ENCODE peak calls at places on chromosomes 5 and 9, in five cellular contexts. L, Y, F, D and C are unnamed samples.

GRCh38 chr5:180098991-180099732 is 27.6 kb upstream of the RNF130 start:
- DNase-seq in F (no peak), D (no peak), L (no peak), Y (no peak), C (no peak)

GRCh38 chr9:114025196-114025753 is 52.8 kb downstream of the AMBP start:
- DNase-seq in D (no peak), L (no peak), Y (peak; percentile 23), F (no peak), C (no peak)

GRCh38 chr5:1351156-1351555 is 6.3 kb upstream of the CLPTM1L start:
- DNase-seq in D (no peak), L (no peak), Y (no peak), F (no peak), C (no peak)

GRCh38 chr5:33685873-33686550 is 205.8 kb downstream of the ADAMTS12 start:
- DNase-seq in D (no peak), F (no peak), Y (peak; percentile 50), L (no peak), C (no peak)

GRCh38 chr9:14661421-14662059 is 31.7 kb downstream of the ZDHHC21 start:
- DNase-seq in L (peak; percentile 32), D (no peak), Y (no peak), F (peak; percentile 63), C (no peak)

GRCh38 chr5:59798862-59799667 is 94.5 kb downstream of the PDE4D start:
- DNase-seq in D (no peak), F (peak; percentile 56), Y (no peak), L (no peak), C (peak; percentile 32)

GRCh38 chr9:126614455-126615248 is 924 bp downstream of the LMX1B start:
- DNase-seq in L (peak; percentile 68), D (no peak), F (no peak), Y (peak; percentile 56), C (no peak)

GRCh38 chr5:178740926-178741325 is 10.5 kb upstream of the ZNF354A start:
- DNase-seq in D (no peak), Y (no peak), F (no peak), L (no peak), C (no peak)

GRCh38 chr5:101429241-101429640 is 526.2 kb upstream of the ST8SIA4 start:
- DNase-seq in D (no peak), F (peak; percentile 41), Y (no peak), L (no peak), C (no peak)

GRCh38 chr5:74870299-74871067 is 4.3 kb upstream of the FAM169A start:
- DNase-seq in L (no peak), D (no peak), Y (no peak), F (no peak), C (no peak)

GRCh38 chr9:90189306-90189705 is 453.3 kb downstream of the DIRAS2 start:
- DNase-seq in D (no peak), Y (no peak), L (peak; percentile 42), F (no peak), C (no peak)

GRCh38 chr9:123373941-123374340 is 17.9 kb downstream of the CRB2 start:
- DNase-seq in L (peak; percentile 45), F (no peak), D (no peak), Y (peak; percentile 67), C (no peak)

GRCh38 chr9:115296831-115297565 is 179.0 kb upstream of the TNC start:
- DNase-seq in L (no peak), D (no peak), F (no peak), Y (peak; percentile 45), C (no peak)

GRCh38 chr5:38752622-38753021 is 93.2 kb upstream of the OSMR start:
- DNase-seq in F (no peak), Y (no peak), L (no peak), D (no peak), C (no peak)

GRCh38 chr5:20575515-20575914 is 587.5 kb upstream of the CDH18 start:
- DNase-seq in F (no peak), D (no peak), L (no peak), Y (no peak), C (no peak)

GRCh38 chr9:21931428-21931827 is 62.8 kb downstream of the CDKN2A start:
- DNase-seq in F (peak; percentile 27), D (no peak), Y (no peak), L (no peak), C (no peak)

GRCh38 chr5:37598665-37599064 is 219.5 kb downstream of the WDR70 start:
- DNase-seq in L (no peak), F (no peak), Y (no peak), D (no peak), C (no peak)

GRCh38 chr5:54997081-54997480 is 11.7 kb upstream of the ESM1 start:
- DNase-seq in Y (no peak), F (no peak), L (no peak), D (no peak), C (no peak)

GRCh38 chr5:96463106-96463505 is 30.1 kb upstream of the PCSK1 start:
- DNase-seq in D (no peak), F (no peak), Y (no peak), L (no peak), C (no peak)

GRCh38 chr9:125784286-125785049 is 37.3 kb downstream of the PBX3 start:
- DNase-seq in L (no peak), D (no peak), Y (no peak), F (peak; percentile 77), C (no peak)

GRCh38 chr5:2168601-2169416 is 286.1 kb upstream of the IRX4 start:
- DNase-seq in F (no peak), L (no peak), Y (no peak), D (no peak), C (no peak)

GRCh38 chr5:4661851-4662250 is 478.3 kb upstream of the ADAMTS16 start:
- DNase-seq in F (no peak), Y (no peak), D (no peak), L (no peak), C (no peak)

GRCh38 chr5:43073597-43074546 is 33.8 kb upstream of the ANXA2R start:
- DNase-seq in L (peak; percentile 64), Y (peak; percentile 53), D (peak; percentile 29), F (peak; percentile 65), C (peak; percentile 63)

GRCh38 chr5:142824391-142824790 is 54.2 kb downstream of the ARHGAP26 start:
- DNase-seq in F (no peak), Y (no peak), D (no peak), L (no peak), C (no peak)

GRCh38 chr5:40441733-40442132 is 238.0 kb upstream of the PTGER4 start:
- DNase-seq in L (no peak), F (no peak), D (no peak), Y (no peak), C (peak; percentile 82)

GRCh38 chr5:123549256-123549904 is 37.4 kb downstream of the CSNK1G3 start:
- DNase-seq in D (no peak), F (no peak), L (peak; percentile 38), Y (no peak), C (peak; percentile 84)

GRCh38 chr5:93577807-93578178 is 3.2 kb downstream of the NR2F1-AS1 start:
- DNase-seq in D (no peak), F (no peak), Y (no peak), L (no peak), C (no peak)

GRCh38 chr5:116806879-116807278 is 232.3 kb upstream of the SEMA6A start:
- DNase-seq in L (no peak), F (no peak), D (no peak), Y (no peak), C (no peak)

GRCh38 chr5:25568989-25569625 is 924.3 kb upstream of the CDH10 start:
- DNase-seq in F (no peak), D (no peak), Y (peak; percentile 23), L (no peak), C (no peak)

GRCh38 chr5:168360521-168361285 is 69.3 kb downstream of the WWC1 start:
- DNase-seq in Y (no peak), F (no peak), D (no peak), L (no peak), C (no peak)

DNA sequence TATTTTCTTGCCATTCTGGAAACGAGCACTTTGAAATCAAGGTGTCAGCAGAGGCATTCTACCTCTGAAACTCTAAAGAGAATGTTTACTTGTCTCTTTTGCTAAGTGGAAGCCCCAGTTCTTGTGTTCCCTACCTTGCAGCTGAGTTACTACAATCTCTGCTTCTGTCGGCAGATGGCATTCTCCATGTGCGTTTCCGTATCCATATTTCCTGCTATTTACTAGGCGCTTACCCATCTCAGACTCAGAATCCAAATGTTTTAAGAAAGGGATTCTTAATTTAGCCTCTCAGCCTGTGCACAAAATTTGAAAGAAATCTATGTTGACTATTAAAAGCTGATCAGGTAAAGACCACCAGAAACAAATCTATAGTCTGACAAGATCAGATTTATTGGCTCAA is 221.3 kb upstream of the FTMT start:
- DNase-seq in Y (no peak), F (peak; percentile 1), L (no peak), D (no peak), C (no peak)
- TF ChIP-seq CTCF in Y (peak; percentile 32), F (no peak), L (no peak), D (no peak), C (no peak)

GRCh38 chr5:153480401-153480800 is 10.1 kb upstream of the GRIA1 start:
- DNase-seq in L (peak; percentile 62), F (peak; percentile 88), Y (no peak), D (no peak), C (no peak)

DNA sequence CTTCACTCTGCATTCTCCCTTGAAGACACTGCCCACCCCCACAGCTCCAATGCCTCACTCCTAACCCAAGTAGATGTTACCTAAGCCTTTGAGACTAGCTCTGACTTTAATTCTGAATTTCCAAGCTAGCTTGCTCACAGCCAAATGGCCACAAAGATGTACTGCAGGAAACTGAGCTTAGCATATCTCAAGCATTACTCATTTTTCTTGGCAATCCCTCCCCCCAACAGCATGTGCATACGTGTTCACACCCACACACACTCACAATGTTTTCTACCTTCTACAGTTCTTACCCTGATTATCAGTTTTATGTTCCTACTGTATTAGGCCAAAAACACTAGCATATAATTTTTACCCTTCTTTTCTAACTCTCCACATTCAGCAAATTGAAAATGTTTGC is 13.7 kb upstream of the GRIA1 start:
- DNase-seq in F (peak; percentile 93), L (no peak), D (no peak), Y (no peak), C (no peak)
- TF ChIP-seq CTCF in F (peak; percentile 54), L (no peak), D (peak; percentile 17), Y (peak; percentile 30), C (no peak)

DNA sequence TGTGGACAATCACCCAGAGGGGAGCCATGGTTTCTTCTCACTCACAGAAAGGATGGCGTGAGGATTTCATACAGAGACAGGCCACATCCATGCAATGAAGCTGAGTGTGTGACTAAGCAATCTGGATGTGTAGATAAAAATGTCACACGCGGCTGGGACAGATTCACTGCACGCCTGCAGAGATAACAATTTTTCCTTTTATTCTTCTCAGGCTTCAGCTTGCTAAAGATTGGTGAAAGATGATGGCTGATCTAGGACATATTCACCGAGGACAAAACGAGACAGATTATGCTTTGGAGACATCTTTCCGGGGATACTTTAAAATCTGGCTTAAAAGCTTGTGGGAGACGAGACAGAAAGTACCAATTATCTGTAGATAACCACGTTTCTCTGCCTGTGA is 313.9 kb upstream of the TRPC7 start:
- DNase-seq in F (no peak), Y (no peak), L (no peak), D (no peak), C (no peak)
- TF ChIP-seq CTCF in F (no peak), Y (no peak), L (no peak), D (no peak), C (no peak)

GRCh38 chr5:90135979-90136378 is 273.6 kb downstream of the CETN3 start:
- DNase-seq in L (no peak), F (no peak), D (peak; percentile 45), Y (peak; percentile 78), C (peak; percentile 2)
- TF ChIP-seq CTCF in L (peak; percentile 33), F (no peak), D (peak; percentile 65), Y (peak; percentile 85), C (no peak)